ENCODE peak calls at places on chromosomes 13 and 19, in five cellular contexts. N is SK-N-MC, Z is tibial artery, B is dorsolateral prefrontal cortex, A is endothelial cell of umbilical vein. V is an unnamed sample.
A peak's percentile ranks its signal among the peaks of the same experiment; 100 is the strongest.

GRCh38 chr13:33172400-33172799 is 113.2 kb downstream of the STARD13 start:
- DNase-seq in B (no peak), Z (no peak), N (no peak), A (no peak), V (no peak)

GRCh38 chr19:48991823-48992570 is 1.1 kb downstream of the GYS1 start:
- DNase-seq in A (peak; percentile 70), N (no peak), B (peak; percentile 33), Z (peak; percentile 90), V (peak; percentile 22)

GRCh38 chr13:78897200-78897599 is 238.2 kb upstream of the OBI1 start:
- DNase-seq in A (no peak), N (no peak), B (no peak), Z (no peak), V (no peak)

GRCh38 chr19:28466107-28467045 is 746.6 kb downstream of the UQCRFS1 start:
- DNase-seq in N (peak; percentile 12), B (peak; percentile 39), A (no peak), Z (no peak), V (peak; percentile 13)

GRCh38 chr19:29590278-29590677 is 15.8 kb upstream of the POP4 start:
- DNase-seq in B (no peak), N (no peak), A (no peak), Z (no peak), V (no peak)

GRCh38 chr19:2887391-2887914 is 13.3 kb upstream of the ZNF57 start:
- DNase-seq in N (peak; percentile 51), Z (peak; percentile 23), B (no peak), A (peak; percentile 85), V (peak; percentile 44)

GRCh38 chr19:18574691-18575291 is 3.1 kb downstream of the UBA52 start:
- DNase-seq in Z (no peak), A (no peak), B (no peak), N (no peak), V (no peak)

GRCh38 chr13:74090397-74090796 is 43.8 kb downstream of the KLF12 start:
- DNase-seq in B (no peak), Z (no peak), A (no peak), N (no peak), V (no peak)

GRCh38 chr13:85666356-85666755 is 132.9 kb downstream of the SLITRK6 start:
- DNase-seq in Z (no peak), B (no peak), A (no peak), N (no peak), V (no peak)

GRCh38 chr19:45972081-45972943 is 1.4 kb downstream of the NOVA2 start:
- DNase-seq in N (no peak), A (no peak), Z (no peak), B (peak; percentile 70), V (peak; percentile 31)

GRCh38 chr19:46383846-46384245 is 29.5 kb downstream of the CCDC8 start:
- DNase-seq in B (no peak), Z (no peak), A (no peak), N (no peak), V (no peak)

GRCh38 chr19:53879145-53880037 is 2.6 kb upstream of the PRKCG start:
- DNase-seq in N (no peak), A (peak; percentile 91), B (peak; percentile 94), Z (peak; percentile 96), V (peak; percentile 86)

DNA sequence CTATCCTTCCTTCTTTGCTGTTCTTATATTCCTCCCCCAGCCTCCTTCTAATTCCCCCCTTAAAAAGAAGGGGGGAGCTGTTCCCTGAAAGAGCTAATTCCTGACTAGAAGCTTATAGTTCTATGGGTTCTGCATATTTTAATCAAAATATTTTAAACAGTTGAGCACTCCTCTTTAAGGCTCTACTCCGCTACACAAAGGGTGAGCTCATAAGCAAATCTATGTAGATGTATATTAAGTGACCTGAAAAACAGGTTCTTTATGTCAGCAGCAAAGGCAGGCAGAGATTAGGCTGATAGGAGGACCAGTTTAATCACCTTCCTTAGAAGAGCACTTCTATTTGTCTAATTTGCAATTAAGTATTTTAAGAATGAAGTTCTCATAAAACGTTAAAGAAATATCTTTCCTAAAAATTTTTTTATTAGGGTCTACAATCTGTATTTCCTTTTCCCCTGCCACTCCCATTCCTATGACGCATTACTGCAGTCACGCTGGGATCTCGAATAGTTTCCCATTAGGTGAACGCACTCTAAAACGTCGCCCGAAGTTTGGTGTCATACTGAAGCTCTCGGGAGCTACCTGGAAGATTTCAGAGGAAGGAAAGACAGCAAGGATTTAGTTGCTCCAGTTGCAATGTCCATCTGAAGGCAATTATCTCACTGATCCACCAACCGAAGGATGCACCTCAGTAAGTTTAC is 5.1 kb downstream of the EFNB2 start:
- DNase-seq in A (peak; percentile 61), Z (no peak), B (no peak), N (no peak), V (no peak)
- H3K27ac ChIP-seq in A (no peak overlapping the region), Z (no peak overlapping the region), B (peak overlapping the region; percentile 69), N (no peak overlapping the region), V (peak overlapping the region; percentile 61)

GRCh38 chr13:25167349-25167748 is 4.7 kb downstream of the AMER2 start:
- DNase-seq in B (no peak), A (no peak), Z (no peak), N (no peak), V (no peak)

GRCh38 chr13:25167775-25168174 is 4.3 kb downstream of the AMER2 start:
- DNase-seq in N (no peak), B (no peak), Z (no peak), A (no peak), V (no peak)

GRCh38 chr13:25169951-25170553 is 2.0 kb downstream of the AMER2 start:
- DNase-seq in A (no peak), Z (no peak), N (no peak), B (no peak), V (no peak)

GRCh38 chr13:25169356-25169755 is 2.7 kb downstream of the AMER2 start:
- DNase-seq in B (no peak), N (no peak), Z (no peak), A (no peak), V (no peak)

GRCh38 chr13:25168800-25169199 is 3.3 kb downstream of the AMER2 start:
- DNase-seq in A (no peak), B (no peak), Z (no peak), N (no peak), V (no peak)
- H3K27ac ChIP-seq in A (no peak overlapping the region), B (peak overlapping the region; percentile 100), Z (no peak overlapping the region), N (peak overlapping the region; percentile 100), V (peak overlapping the region; percentile 100)

DNA sequence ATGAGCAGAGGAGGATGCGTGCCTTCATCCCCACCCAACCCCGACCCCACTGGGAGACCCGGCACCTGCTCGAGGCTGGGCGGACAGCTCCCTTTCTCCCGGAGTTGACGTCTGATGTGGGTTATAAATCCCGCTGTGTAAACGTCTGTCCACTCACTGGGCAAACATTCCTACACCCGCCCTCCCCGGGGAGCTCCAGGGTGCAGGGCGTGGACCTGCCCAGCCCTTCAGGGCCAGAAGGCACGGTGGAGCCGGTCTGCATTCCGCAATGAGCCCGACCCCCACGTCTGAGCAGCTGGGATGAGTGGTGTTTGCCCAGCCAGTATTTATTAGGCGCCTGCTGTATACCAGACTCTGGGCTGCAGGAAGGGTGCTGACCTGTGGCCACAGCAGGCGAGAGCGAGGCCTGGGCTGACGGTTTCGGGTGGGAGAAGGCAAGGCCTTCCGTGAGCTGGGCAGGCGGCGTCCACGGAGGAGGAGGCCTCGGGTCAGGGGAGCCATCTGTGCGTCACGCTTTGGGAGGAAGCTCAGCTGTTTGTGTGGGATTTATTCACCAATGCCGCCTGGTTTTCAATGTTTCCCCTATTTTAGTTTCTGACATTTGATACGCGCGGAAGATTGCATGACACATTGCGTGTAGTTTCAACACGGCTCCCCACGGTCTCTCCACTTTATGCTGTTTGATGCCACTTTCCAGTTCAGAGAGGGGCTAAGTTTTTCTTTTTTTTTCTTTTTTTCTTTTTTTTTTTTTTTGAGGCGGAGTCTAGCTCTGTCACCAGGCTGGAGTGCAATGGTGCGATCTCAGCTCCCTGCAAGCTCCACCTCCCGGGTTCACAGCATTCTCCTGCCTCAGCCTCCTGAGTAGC is 2.0 kb downstream of the MISP start:
- DNase-seq in N (no peak), A (no peak), B (peak; percentile 28), Z (no peak), V (no peak)
- H3K27ac ChIP-seq in N (peak overlapping the region; percentile 57), A (no peak overlapping the region), B (no peak overlapping the region), Z (no peak overlapping the region), V (no peak overlapping the region)

GRCh38 chr13:113151745-113152707 is 6.4 kb upstream of the PROZ start:
- DNase-seq in B (peak; percentile 47), A (no peak), Z (no peak), N (no peak), V (no peak)

GRCh38 chr13:113155982-113156655 is 2.3 kb upstream of the PROZ start:
- DNase-seq in N (no peak), B (no peak), A (no peak), Z (no peak), V (no peak)

GRCh38 chr13:113155201-113155600 is 3.2 kb upstream of the PROZ start:
- DNase-seq in Z (no peak), N (no peak), A (no peak), B (no peak), V (no peak)

GRCh38 chr13:113152894-113153809 is 5.3 kb upstream of the PROZ start:
- DNase-seq in B (peak; percentile 27), N (no peak), Z (no peak), A (no peak), V (peak; percentile 70)

DNA sequence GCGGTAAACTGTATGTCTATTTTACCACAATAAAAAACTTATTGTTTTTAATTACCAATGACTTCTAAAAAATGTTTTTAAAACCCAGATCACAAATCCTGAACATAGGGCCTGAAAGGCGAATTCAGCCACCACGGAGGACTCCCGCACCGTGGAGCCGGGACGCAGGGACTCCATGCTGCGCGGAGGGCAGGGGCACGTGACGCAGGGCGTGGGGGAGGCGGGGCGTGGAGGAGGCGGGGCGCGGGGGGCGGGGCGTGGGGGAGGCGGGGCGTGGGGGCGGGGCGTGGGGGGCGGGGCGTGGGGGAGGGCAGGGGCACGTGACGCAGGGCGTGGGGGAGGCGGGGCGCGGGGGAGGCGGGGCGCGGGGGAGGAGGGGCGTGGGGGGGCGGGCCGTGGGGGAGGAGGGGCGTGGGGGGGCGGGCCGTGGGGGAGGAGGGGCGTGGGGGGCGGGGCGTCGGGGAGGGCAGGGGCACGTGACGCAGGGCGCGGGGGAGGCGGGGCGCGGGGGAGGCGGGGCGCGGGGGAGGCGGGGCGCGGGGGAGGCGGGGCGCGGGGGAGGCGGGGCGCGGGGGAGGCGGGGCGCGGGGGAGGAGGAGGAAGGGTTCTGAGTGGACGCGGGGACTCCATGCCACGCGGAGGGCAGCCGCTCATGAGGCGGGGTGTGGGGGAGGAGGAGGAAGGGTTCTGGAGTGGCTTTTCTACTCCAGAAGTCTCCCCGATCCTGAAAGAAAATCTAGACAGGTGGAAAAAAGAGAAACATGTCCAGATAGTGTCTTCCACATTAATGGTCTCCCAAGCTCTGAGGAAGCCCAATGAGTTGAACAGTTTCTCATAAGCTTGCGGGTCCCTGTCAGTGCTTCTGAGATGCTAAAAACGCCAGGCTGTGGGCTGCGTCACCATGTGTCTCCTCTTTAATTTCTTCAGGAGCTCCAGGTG is 4.4 kb upstream of the PROZ start:
- DNase-seq in N (no peak), Z (peak; percentile 89), A (peak; percentile 62), B (peak; percentile 82), V (peak; percentile 73)
- H3K27ac ChIP-seq in N (peak overlapping the region; percentile 91), Z (peak overlapping the region; percentile 83), A (no peak overlapping the region), B (peak overlapping the region; percentile 85), V (peak overlapping the region; percentile 62)

GRCh38 chr19:6374711-6375410 is 872 bp downstream of the PSPN start:
- DNase-seq in B (no peak), A (no peak), N (no peak), Z (no peak), V (no peak)

GRCh38 chr19:6375411-6376010 is at the start of gene PSPN:
- DNase-seq in B (no peak), N (no peak), A (no peak), Z (no peak), V (no peak)

GRCh38 chr19:6373813-6374108 is 1.2 kb downstream of the ALKBH7 start:
- DNase-seq in A (no peak), N (no peak), B (no peak), Z (no peak), V (no peak)

GRCh38 chr19:6373096-6373812 is 660 bp downstream of the ALKBH7 start:
- DNase-seq in Z (peak; percentile 99), A (peak; percentile 98), N (peak; percentile 94), B (peak; percentile 99), V (peak; percentile 94)

GRCh38 chr19:6374179-6374709 is 1.5 kb downstream of the PSPN start:
- DNase-seq in N (no peak), B (no peak), Z (no peak), A (no peak), V (no peak)
- H3K27ac ChIP-seq in N (peak overlapping the region; percentile 75), B (peak overlapping the region; percentile 94), Z (peak overlapping the region; percentile 99), A (no peak overlapping the region), V (no peak overlapping the region)

V was measured in caudate nucleus.